ENCODE peak calls at places on chromosomes 3 and 15, in eight cellular contexts. R is ELF-1; Z is T follicular helper cell; X is T-helper 1 cell; W is GM23338; H is MCF 10A; N is natural killer cell; O is naive thymus-derived CD4-positive, alpha-beta T cell. C is an unnamed sample.

GRCh38 chr3:11221818-11222217 is 50.4 kb upstream of the ATG7 start:
- DNase-seq in W (no peak), N (no peak), O (no peak), R (no peak), H (no peak), X (no peak), Z (no peak), C (no peak)

GRCh38 chr3:183122257-183122932 is 23.1 kb upstream of the MCCC1 start:
- DNase-seq in Z (no peak), X (peak), R (no peak), N (no peak), W (peak), H (peak), O (peak), C (no peak)

GRCh38 chr3:145272684-145273083 is 888.3 kb downstream of the PLOD2 start:
- DNase-seq in N (no peak), Z (no peak), R (no peak), W (no peak), X (no peak), H (no peak), O (no peak), C (no peak)

GRCh38 chr15:32029862-32030781 is at the start of gene CHRNA7:
- DNase-seq in X (peak), R (peak), Z (no peak), H (peak), W (peak), O (no peak), N (no peak), C (peak)

GRCh38 chr3:119148493-119149180 is 2.7 kb downstream of the TEX55 start:
- DNase-seq in Z (no peak), X (no peak), N (no peak), O (no peak), R (no peak), W (no peak), H (peak), C (no peak)

GRCh38 chr3:88133711-88134263 is 16.0 kb upstream of the C3orf38 start:
- DNase-seq in R (no peak), N (no peak), O (no peak), W (no peak), X (no peak), H (no peak), Z (no peak), C (no peak)

GRCh38 chr3:66021731-66022131 is 17.0 kb downstream of the MAGI1 start:
- DNase-seq in X (no peak), N (no peak), W (peak), Z (no peak), H (peak), R (peak), O (no peak), C (no peak)

GRCh38 chr15:27532358-27532757 is 561.4 kb downstream of the GABRG3 start:
- DNase-seq in N (no peak), W (no peak), R (no peak), O (no peak), Z (no peak), H (no peak), X (no peak), C (no peak)

GRCh38 chr15:84819291-84819768 is 2.2 kb downstream of the ALPK3 start:
- DNase-seq in Z (no peak), W (peak), X (no peak), N (no peak), O (no peak), H (no peak), R (peak), C (no peak)